ENCODE peak calls at places on chromosomes 4 and X, in four cellular contexts. One of them, this sample, is unnamed.

GRCh38 chrX:28590394-28590793 is 3.1 kb downstream of the IL1RAPL1 start:
- DNase-seq in K562: no peak
- DNase-seq in GM12878: no peak
- DNase-seq in HL-60: no peak
- DNase-seq in this sample: no peak

GRCh38 chr4:184416913-184417734 is 57.2 kb downstream of the IRF2 start:
- DNase-seq in K562: no peak
- DNase-seq in GM12878: peak
- DNase-seq in HL-60: no peak
- DNase-seq in this sample: no peak

GRCh38 chrX:70970482-70970999 is 39.6 kb upstream of the SLC7A3 start:
- DNase-seq in K562: peak
- DNase-seq in GM12878: no peak
- DNase-seq in HL-60: no peak
- DNase-seq in this sample: no peak

GRCh38 chrX:28582494-28582893 is 4.8 kb upstream of the IL1RAPL1 start:
- DNase-seq in K562: no peak
- DNase-seq in GM12878: no peak
- DNase-seq in HL-60: no peak
- DNase-seq in this sample: no peak

GRCh38 chr4:15805583-15806517 is 27.7 kb downstream of the CD38 start:
- DNase-seq in K562: peak
- DNase-seq in GM12878: peak
- DNase-seq in HL-60: peak
- DNase-seq in this sample: no peak

GRCh38 chrX:23292979-23293651 is 41.5 kb upstream of the PTCHD1 start:
- DNase-seq in K562: no peak
- DNase-seq in GM12878: no peak
- DNase-seq in HL-60: no peak
- DNase-seq in this sample: no peak

GRCh38 chr4:109872950-109873656 is 25.2 kb downstream of the LRIT3 start:
- DNase-seq in K562: no peak
- DNase-seq in GM12878: no peak
- DNase-seq in HL-60: no peak
- DNase-seq in this sample: no peak

GRCh38 chrX:31545726-31546125 is 473.9 kb upstream of the FTHL17 start:
- DNase-seq in K562: no peak
- DNase-seq in GM12878: no peak
- DNase-seq in HL-60: no peak
- DNase-seq in this sample: no peak

GRCh38 chr4:5890063-5890727 is 2.7 kb downstream of the CRMP1 start:
- DNase-seq in K562: no peak
- DNase-seq in GM12878: no peak
- DNase-seq in HL-60: no peak
- DNase-seq in this sample: no peak

GRCh38 chrX:1244164-1245076 is 24.2 kb upstream of the CSF2RA start:
- DNase-seq in K562: no peak
- DNase-seq in GM12878: no peak
- DNase-seq in HL-60: no peak
- DNase-seq in this sample: no peak

GRCh38 chr4:85039526-85039925 is 73.0 kb upstream of the WDFY3 start:
- DNase-seq in K562: no peak
- DNase-seq in GM12878: no peak
- DNase-seq in HL-60: no peak
- DNase-seq in this sample: no peak

GRCh38 chr4:122346503-122346902 is 32.3 kb upstream of the ADAD1 start:
- DNase-seq in K562: no peak
- DNase-seq in GM12878: no peak
- DNase-seq in HL-60: no peak
- DNase-seq in this sample: no peak

GRCh38 chrX:48897157-48897620 is 379 bp downstream of the TIMM17B start:
- DNase-seq in K562: peak
- DNase-seq in GM12878: no peak
- DNase-seq in HL-60: peak
- DNase-seq in this sample: no peak

DNA sequence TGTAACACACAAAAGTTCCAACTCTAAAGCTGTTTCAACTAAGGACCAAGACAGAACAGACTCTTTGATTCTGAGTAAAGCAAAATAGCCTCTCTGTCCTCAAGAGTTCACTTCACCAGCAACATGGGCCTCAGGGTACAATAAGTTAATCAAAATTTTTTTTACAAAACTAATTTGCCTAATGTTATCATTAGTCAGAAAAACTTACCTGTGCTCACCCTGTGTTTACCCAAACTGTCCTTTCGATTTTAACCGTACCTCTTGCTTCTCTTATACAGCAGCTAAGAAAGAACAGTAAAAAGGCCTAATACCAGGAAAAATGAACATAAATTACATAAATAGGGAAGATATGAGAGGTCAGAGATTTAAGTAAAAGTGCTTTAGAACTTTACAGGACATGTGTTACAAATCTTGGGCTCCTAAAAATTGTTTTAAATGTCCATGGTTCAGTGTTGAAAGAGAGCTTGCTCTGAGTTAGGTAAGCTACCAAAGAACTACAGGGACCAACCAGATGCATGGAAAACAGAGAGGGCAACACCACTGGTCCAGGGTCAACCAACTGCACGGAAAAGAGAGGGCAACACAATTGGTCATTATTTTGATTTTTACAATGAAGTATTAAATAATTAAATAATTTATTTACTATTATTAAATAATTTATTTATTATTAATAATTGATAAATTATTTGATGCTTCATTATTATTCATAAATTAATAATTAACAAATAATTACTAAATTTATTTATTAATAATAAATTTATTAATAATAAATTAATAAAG is 73.1 kb downstream of the FAT1 start:
- DNase-seq in K562: no peak
- DNase-seq in GM12878: no peak
- DNase-seq in HL-60: no peak
- DNase-seq in this sample: no peak
- TF ChIP-seq SPI1 in K562: no peak
- TF ChIP-seq SPI1 in GM12878: no peak
- TF ChIP-seq SPI1 in HL-60: no peak
- TF ChIP-seq SPI1 in this sample: no peak

GRCh38 chrX:39716401-39716800 is 381.4 kb downstream of the BCOR start:
- DNase-seq in K562: no peak
- DNase-seq in GM12878: no peak
- DNase-seq in HL-60: no peak
- DNase-seq in this sample: no peak

GRCh38 chrX:39716802-39717540 is 380.8 kb downstream of the BCOR start:
- DNase-seq in K562: no peak
- DNase-seq in GM12878: no peak
- DNase-seq in HL-60: no peak
- DNase-seq in this sample: no peak

GRCh38 chrX:39721570-39722279 is 376.0 kb downstream of the BCOR start:
- DNase-seq in K562: no peak
- DNase-seq in GM12878: no peak
- DNase-seq in HL-60: no peak
- DNase-seq in this sample: no peak

GRCh38 chrX:39720945-39721344 is 376.8 kb downstream of the BCOR start:
- DNase-seq in K562: no peak
- DNase-seq in GM12878: no peak
- DNase-seq in HL-60: no peak
- DNase-seq in this sample: no peak

DNA sequence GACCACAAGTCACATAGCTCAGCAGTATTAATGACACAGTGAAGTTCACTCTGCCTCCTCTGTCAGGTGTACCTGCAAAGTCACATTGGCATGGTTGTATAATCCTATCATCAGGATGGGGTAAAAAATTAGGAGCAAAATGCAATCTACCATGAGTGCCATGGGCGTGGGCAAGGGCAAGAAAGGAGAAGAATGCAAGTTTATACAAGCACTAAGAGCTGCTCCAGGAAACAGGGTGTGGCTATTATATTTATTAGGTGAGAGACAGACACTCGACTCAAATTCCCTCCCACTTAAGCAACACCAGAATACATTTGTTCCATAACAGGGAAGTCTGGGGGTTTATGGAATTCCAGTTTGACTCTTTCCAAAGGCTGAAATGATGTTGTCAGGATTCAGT is 378.8 kb downstream of the BCOR start:
- DNase-seq in K562: no peak
- DNase-seq in GM12878: no peak
- DNase-seq in HL-60: no peak
- DNase-seq in this sample: no peak
- TF ChIP-seq POLR2AphosphoS5 in K562: no peak
- TF ChIP-seq POLR2AphosphoS5 in GM12878: no peak
- TF ChIP-seq POLR2AphosphoS5 in HL-60: no peak
- TF ChIP-seq POLR2AphosphoS5 in this sample: no peak

DNA sequence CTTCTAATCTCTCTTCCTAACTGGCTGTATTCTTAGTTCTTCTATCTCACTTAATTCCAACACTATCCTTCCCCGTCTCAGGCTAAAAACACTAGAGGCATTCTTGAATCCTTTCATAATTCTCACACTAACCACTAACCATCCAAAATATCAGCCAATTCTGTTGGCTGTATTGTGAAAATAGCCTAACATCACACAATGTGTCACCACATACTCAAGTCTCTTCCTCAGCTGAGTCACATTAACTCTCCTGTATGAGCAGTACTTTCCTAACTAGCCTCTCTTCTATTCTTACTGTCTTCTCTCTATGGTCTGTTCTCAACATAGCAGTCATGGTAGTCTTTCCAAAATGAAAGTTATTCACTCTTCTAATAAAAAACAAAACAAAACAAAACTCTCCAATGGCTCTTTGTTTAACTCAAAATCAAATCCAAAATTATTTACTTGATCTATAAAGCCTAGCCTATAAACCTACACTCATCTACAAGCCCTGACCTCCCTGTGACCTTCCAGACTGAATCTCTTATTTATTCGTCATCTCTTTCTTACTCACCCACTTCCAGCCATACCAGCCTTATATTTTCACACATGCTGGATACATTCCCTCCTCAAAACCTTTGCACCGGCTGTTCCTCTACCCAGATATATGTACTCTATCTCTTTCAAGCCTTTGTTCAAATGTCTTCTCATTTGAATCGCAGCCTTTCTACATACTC is 445.9 kb downstream of the TLL1 start:
- DNase-seq in K562: no peak
- DNase-seq in GM12878: no peak
- DNase-seq in HL-60: no peak
- DNase-seq in this sample: no peak
- TF ChIP-seq SPI1 in K562: no peak
- TF ChIP-seq SPI1 in GM12878: no peak
- TF ChIP-seq SPI1 in HL-60: no peak
- TF ChIP-seq SPI1 in this sample: no peak

GRCh38 chr4:114015444-114015899 is 36.0 kb upstream of the ARSJ start:
- DNase-seq in K562: no peak
- DNase-seq in GM12878: no peak
- DNase-seq in HL-60: no peak
- DNase-seq in this sample: no peak
- TF ChIP-seq POLR2AphosphoS5 in K562: no peak
- TF ChIP-seq POLR2AphosphoS5 in GM12878: no peak
- TF ChIP-seq POLR2AphosphoS5 in HL-60: no peak
- TF ChIP-seq POLR2AphosphoS5 in this sample: no peak

DNA sequence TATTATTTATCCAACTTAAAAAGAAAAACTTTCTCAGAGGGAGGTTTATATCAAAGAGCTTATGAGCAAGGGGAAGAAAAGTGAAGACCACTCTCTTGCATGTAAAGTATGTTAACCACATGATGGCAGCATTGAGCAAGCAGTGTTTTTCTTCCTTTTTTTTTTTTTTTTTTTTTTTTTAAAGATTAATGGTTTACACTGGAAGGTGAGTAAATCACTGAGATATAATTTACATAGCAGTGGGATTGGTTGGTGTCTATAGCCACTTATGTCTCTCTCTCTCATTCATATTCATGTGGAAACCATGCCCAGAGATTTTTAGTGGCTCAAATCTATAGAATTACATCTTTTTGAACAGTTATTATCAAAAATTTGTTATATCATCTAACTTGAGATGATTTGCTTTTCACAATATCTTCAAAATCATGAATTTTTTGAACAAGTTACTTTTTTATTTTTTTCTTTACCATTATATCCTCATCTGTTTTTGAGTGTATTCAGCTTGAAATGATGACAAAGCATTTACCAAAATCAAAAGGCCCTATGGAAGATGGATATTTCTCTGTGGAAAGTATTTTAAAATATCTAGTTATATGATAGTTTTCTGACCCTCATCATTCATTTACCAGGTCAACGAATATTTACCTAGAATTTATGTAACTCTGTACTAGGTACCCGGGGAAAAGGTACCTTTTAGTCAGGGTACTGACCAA is 31.6 kb downstream of the MTHFD2L start:
- DNase-seq in K562: peak
- DNase-seq in GM12878: peak
- DNase-seq in HL-60: no peak
- DNase-seq in this sample: no peak
- TF ChIP-seq SPI1 in K562: no peak
- TF ChIP-seq SPI1 in GM12878: no peak
- TF ChIP-seq SPI1 in HL-60: no peak
- TF ChIP-seq SPI1 in this sample: no peak

DNA sequence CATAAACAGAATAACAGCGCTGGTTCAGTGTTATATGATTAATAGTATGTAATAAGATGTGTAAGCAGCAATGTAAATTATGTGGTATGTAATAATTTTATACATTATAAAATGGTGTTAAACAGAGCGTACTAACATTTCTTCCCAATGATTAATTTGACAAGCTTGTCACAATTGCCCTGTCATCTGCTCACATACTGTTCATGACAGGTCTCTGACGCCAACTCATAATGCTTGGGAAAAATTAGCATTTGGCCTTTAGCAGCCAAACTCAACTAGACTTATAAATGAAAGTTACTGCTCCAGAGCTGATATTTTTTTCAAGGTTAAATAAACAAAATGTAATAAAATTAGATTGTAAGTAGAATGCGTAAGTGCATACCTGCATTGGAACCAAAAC is 246.8 kb downstream of the TRAM1L1 start:
- DNase-seq in K562: no peak
- DNase-seq in GM12878: no peak
- DNase-seq in HL-60: no peak
- DNase-seq in this sample: no peak
- TF ChIP-seq POLR2AphosphoS5 in K562: no peak
- TF ChIP-seq POLR2AphosphoS5 in GM12878: no peak
- TF ChIP-seq POLR2AphosphoS5 in HL-60: no peak
- TF ChIP-seq POLR2AphosphoS5 in this sample: no peak

DNA sequence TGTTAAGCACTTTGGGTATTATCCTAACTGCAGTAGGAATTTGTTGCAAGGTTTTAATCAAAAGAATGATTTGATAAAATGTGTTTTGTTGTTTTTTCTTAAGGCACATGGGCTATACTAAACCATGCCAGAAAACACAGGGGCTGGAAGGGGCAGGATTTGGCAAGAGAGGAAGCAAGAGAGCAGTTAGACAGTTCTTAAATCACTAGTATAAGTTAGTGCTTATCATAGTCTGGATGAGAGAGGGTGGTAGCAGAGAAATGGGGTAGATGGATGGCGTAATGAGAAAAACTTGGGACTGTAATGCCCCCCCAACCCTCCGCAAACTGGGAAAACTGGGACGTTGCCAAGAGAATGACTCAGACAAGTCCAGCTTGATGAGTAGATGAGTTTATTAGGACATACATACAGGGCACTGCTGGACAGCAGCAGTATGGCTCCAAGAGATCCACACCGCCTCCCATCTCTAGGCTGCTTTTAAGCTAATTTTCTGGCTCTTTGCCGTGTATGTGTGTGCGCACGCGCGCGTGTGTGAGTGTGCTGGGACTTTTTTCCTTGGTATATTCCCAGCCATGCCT is 151.5 kb downstream of the PDLIM5 start:
- DNase-seq in K562: no peak
- DNase-seq in GM12878: no peak
- DNase-seq in HL-60: no peak
- DNase-seq in this sample: no peak
- TF ChIP-seq SPI1 in K562: no peak
- TF ChIP-seq SPI1 in GM12878: no peak
- TF ChIP-seq SPI1 in HL-60: no peak
- TF ChIP-seq SPI1 in this sample: no peak